ENCODE peak calls at places on chromosomes 2 and 18, in nine cellular contexts. A is CD8-positive, alpha-beta T cell; V is GM10248; H is fibroblast of mammary gland; U is lower leg skin; M is gastrocnemius medialis; J is epithelial cell of esophagus; Q is neural crest cell; I is endothelial cell. R is an unnamed sample.

GRCh38 chr2:200649724-200650123 is 63.9 kb downstream of the AOX1 start:
- DNase-seq in Q (no peak), J (no peak), I (no peak), H (no peak), U (no peak), A (no peak), M (no peak), V (no peak), R (no peak)

GRCh38 chr2:201203916-201204654 is 21.1 kb downstream of the CASP10 start:
- DNase-seq in M (no peak), V (no peak), A (no peak), U (no peak), J (no peak), Q (no peak), I (no peak), H (peak; percentile 64), R (peak; percentile 39)

GRCh38 chr2:5694016-5694690 is 2.0 kb downstream of the SOX11 start:
- DNase-seq in M (no peak), I (peak; percentile 35), A (no peak), J (no peak), V (no peak), U (no peak), H (no peak), Q (peak; percentile 32), R (peak; percentile 52)

GRCh38 chr2:111168528-111168929 is 47.8 kb downstream of the BCL2L11 start:
- DNase-seq in A (peak; percentile 6), H (peak; percentile 82), U (no peak), M (peak; percentile 85), Q (no peak), V (peak; percentile 52), I (no peak), J (peak; percentile 87), R (peak; percentile 95)

GRCh38 chr2:131418625-131419024 is 54.7 kb upstream of the RAB6D start:
- DNase-seq in V (no peak), A (no peak), I (no peak), U (no peak), M (no peak), J (no peak), Q (no peak), H (no peak), R (no peak)

GRCh38 chr18:47436871-47437270 is 185.4 kb upstream of the SKOR2 start:
- DNase-seq in H (peak; percentile 28), V (no peak), J (no peak), U (no peak), A (no peak), I (no peak), M (no peak), Q (no peak), R (no peak)

GRCh38 chr2:8315766-8316165 is 366.1 kb upstream of the ID2 start:
- DNase-seq in A (no peak), U (no peak), I (no peak), V (no peak), H (peak; percentile 56), Q (no peak), J (no peak), M (no peak), R (no peak)

GRCh38 chr18:40810371-40810770 is 1144.7 kb upstream of the PIK3C3 start:
- DNase-seq in H (peak; percentile 52), M (no peak), I (no peak), J (peak; percentile 79), V (no peak), U (no peak), Q (no peak), A (no peak), R (no peak)

GRCh38 chr2:239459581-239459980 is 58.8 kb upstream of the HDAC4 start:
- DNase-seq in I (no peak), V (no peak), J (no peak), Q (no peak), M (no peak), A (no peak), U (no peak), H (no peak), R (no peak)

GRCh38 chr2:133390151-133390550 is 178.1 kb downstream of the NCKAP5 start:
- DNase-seq in V (no peak), J (peak; percentile 81), M (no peak), A (no peak), H (no peak), I (no peak), U (peak; percentile 23), Q (no peak), R (peak; percentile 71)

GRCh38 chr2:181356526-181356925 is 100.7 kb upstream of the ITGA4 start:
- DNase-seq in M (no peak), V (no peak), I (no peak), H (no peak), A (no peak), U (no peak), J (no peak), Q (no peak), R (no peak)

GRCh38 chr2:122164964-122165363 is 409.5 kb downstream of the TSN start:
- DNase-seq in M (no peak), Q (no peak), U (no peak), H (no peak), I (no peak), V (no peak), J (no peak), A (no peak), R (no peak)

GRCh38 chr2:122168799-122169198 is 413.3 kb downstream of the TSN start:
- DNase-seq in J (no peak), M (no peak), I (peak; percentile 30), A (no peak), V (no peak), Q (no peak), U (no peak), H (no peak), R (no peak)

GRCh38 chr2:122166820-122167219 is 411.4 kb downstream of the TSN start:
- DNase-seq in J (no peak), H (no peak), U (no peak), M (no peak), V (no peak), A (no peak), I (no peak), Q (no peak), R (no peak)

GRCh38 chr2:122167561-122167960 is 412.1 kb downstream of the TSN start:
- DNase-seq in V (no peak), A (no peak), I (no peak), M (no peak), U (no peak), J (no peak), Q (no peak), H (no peak), R (no peak)

DNA sequence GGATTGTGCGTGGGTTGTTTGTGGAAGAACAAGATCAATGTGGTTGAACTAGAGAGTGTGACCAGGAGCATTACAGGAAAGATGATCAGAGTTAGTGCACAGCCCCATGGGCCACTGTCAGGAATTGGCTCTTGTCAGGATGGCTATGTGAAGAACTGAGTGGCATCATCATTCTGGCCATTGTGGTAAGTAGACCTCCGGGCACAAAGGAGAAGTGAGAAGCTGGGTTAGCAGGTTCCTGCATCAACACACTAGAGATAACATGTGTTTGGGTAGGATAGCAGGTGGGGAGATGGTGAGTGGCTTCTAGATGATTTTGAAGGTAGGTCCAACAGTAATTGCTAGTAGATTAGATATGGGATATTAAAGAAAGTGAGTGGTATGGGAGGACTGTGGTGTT is 408.1 kb downstream of the TSN start:
- DNase-seq in Q (no peak), H (no peak), I (no peak), J (no peak), A (no peak), M (no peak), V (no peak), U (no peak), R (no peak)
- TF ChIP-seq CTCF in Q (no peak), H (no peak), I (no peak), J (no peak), A (no peak), M (no peak), V (no peak), U (no peak), R (no peak)

DNA sequence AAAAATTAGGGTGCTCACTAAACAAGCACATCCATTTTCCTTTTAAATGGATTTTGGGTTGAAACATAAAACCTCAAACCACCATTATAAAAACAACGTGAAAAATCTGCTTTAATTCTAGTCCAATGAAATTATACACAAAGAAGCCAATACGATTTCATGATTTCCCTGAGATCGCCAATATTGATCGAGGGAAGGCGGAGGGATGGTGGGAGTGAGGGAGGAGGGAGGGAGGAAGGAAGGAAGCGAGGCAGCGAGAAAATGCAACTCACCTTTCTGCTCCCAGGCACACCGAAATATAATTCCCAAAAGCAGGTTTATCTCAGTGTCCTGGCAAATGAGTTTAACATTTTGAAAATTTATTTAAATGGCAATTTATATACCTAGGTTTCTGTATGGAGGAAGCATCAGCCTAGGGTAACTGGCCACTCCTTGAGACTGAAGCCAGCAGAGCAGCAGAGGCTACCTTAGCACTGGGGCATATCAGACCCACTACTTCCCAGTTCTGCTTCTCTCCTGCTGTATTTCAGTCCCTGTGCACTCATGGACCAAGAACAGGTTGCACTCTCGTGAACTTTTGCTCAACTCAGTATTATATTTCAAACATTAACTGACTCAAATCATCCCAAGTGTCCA is 2.3 kb upstream of the ONECUT2 start:
- DNase-seq in I (no peak), M (no peak), Q (no peak), H (no peak), V (no peak), A (no peak), U (no peak), J (no peak), R (no peak)
- TF ChIP-seq CTCF in I (no peak), M (no peak), Q (no peak), H (no peak), V (no peak), A (no peak), U (no peak), J (no peak), R (no peak)

GRCh38 chr18:80200171-80200931 is 47.0 kb downstream of the PARD6G start:
- DNase-seq in J (no peak), H (no peak), V (peak; percentile 11), I (no peak), U (peak; percentile 14), Q (peak; percentile 18), M (no peak), A (no peak), R (peak; percentile 69)
- TF ChIP-seq CTCF in J (peak; percentile 14), H (no peak), V (peak; percentile 2), I (no peak), U (no peak), Q (no peak), M (no peak), A (no peak), R (peak; percentile 42)

DNA sequence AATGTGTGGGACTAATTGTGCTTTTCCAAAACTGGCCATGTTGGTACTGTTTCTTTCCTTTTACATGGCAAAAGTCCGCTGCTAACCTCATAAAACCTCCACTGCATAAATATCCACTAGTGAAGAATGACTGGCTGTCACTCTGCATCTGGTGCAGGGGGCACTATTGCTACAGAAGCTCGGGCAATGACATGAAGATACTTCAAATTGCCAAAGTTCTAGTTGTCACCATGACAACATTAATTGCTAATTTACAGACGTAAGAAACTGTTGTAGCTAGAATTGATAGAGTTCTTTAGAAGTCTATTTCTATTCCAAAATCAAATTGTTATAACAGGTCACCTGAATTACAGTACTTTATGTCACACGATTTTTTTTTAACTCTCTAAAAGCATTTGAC is 861 bp downstream of the CFAP210 start:
- DNase-seq in I (no peak), J (no peak), A (no peak), H (peak; percentile 6), Q (no peak), M (no peak), U (no peak), V (no peak), R (no peak)
- TF ChIP-seq CTCF in I (no peak), J (no peak), A (no peak), H (peak; percentile 6), Q (no peak), M (no peak), U (no peak), V (peak; percentile 39), R (peak; percentile 10)

GRCh38 chr2:39405364-39405763 is 31.7 kb downstream of the MAP4K3 start:
- DNase-seq in U (no peak), M (no peak), Q (no peak), H (no peak), V (no peak), J (peak; percentile 98), A (no peak), I (no peak), R (no peak)
- TF ChIP-seq CTCF in U (no peak), M (no peak), Q (no peak), H (no peak), V (no peak), J (no peak), A (no peak), I (no peak), R (no peak)